ENCODE peak calls at places on chromosomes 2 and 18, in eight cellular contexts. One of them, this sample, is unnamed.

GRCh38 chr2:127558911-127559310 is 23.4 kb downstream of the MYO7B start:
- DNase-seq in NCI-H748 treated with DMSO at 0.1 percent for 48 hours: no peak
- DNase-seq in M059J: no peak
- DNase-seq in body of pancreas: no peak
- DNase-seq in HFFc6: no peak
- DNase-seq in OCI-LY7: no peak
- DNase-seq in HCEC 1CT: no peak
- DNase-seq in pancreas: no peak
- DNase-seq in this sample: no peak

GRCh38 chr2:165621086-165621560 is 151.6 kb downstream of the CSRNP3 start:
- DNase-seq in NCI-H748 treated with DMSO at 0.1 percent for 48 hours: no peak
- DNase-seq in M059J: peak
- DNase-seq in body of pancreas: peak
- DNase-seq in HFFc6: no peak
- DNase-seq in OCI-LY7: no peak
- DNase-seq in HCEC 1CT: no peak
- DNase-seq in pancreas: no peak
- DNase-seq in this sample: peak

GRCh38 chr2:190714958-190715357 is 66.1 kb downstream of the NAB1 start:
- DNase-seq in NCI-H748 treated with DMSO at 0.1 percent for 48 hours: no peak
- DNase-seq in M059J: peak
- DNase-seq in body of pancreas: no peak
- DNase-seq in HFFc6: peak
- DNase-seq in OCI-LY7: no peak
- DNase-seq in HCEC 1CT: no peak
- DNase-seq in pancreas: no peak
- DNase-seq in this sample: no peak

GRCh38 chr2:109356251-109357035 is 227.4 kb downstream of the SH3RF3 start:
- DNase-seq in NCI-H748 treated with DMSO at 0.1 percent for 48 hours: no peak
- DNase-seq in M059J: no peak
- DNase-seq in body of pancreas: no peak
- DNase-seq in HFFc6: no peak
- DNase-seq in OCI-LY7: no peak
- DNase-seq in HCEC 1CT: no peak
- DNase-seq in pancreas: no peak
- DNase-seq in this sample: no peak

GRCh38 chr2:240170354-240170735 is 29.9 kb upstream of the OTOS start:
- DNase-seq in NCI-H748 treated with DMSO at 0.1 percent for 48 hours: no peak
- DNase-seq in M059J: peak
- DNase-seq in body of pancreas: no peak
- DNase-seq in HFFc6: no peak
- DNase-seq in OCI-LY7: no peak
- DNase-seq in HCEC 1CT: no peak
- DNase-seq in pancreas: no peak
- DNase-seq in this sample: no peak

GRCh38 chr2:206054952-206055351 is 31.0 kb downstream of the INO80D start:
- DNase-seq in NCI-H748 treated with DMSO at 0.1 percent for 48 hours: no peak
- DNase-seq in M059J: no peak
- DNase-seq in body of pancreas: no peak
- DNase-seq in HFFc6: no peak
- DNase-seq in OCI-LY7: no peak
- DNase-seq in HCEC 1CT: no peak
- DNase-seq in pancreas: no peak
- DNase-seq in this sample: no peak

GRCh38 chr18:22985250-22985649 is 52.1 kb downstream of the RBBP8 start:
- DNase-seq in NCI-H748 treated with DMSO at 0.1 percent for 48 hours: no peak
- DNase-seq in M059J: no peak
- DNase-seq in body of pancreas: no peak
- DNase-seq in HFFc6: no peak
- DNase-seq in OCI-LY7: no peak
- DNase-seq in HCEC 1CT: no peak
- DNase-seq in pancreas: no peak
- DNase-seq in this sample: no peak

GRCh38 chr2:147164563-147164962 is 680.3 kb upstream of the ACVR2A start:
- DNase-seq in NCI-H748 treated with DMSO at 0.1 percent for 48 hours: no peak
- DNase-seq in M059J: no peak
- DNase-seq in body of pancreas: no peak
- DNase-seq in HFFc6: no peak
- DNase-seq in OCI-LY7: no peak
- DNase-seq in HCEC 1CT: no peak
- DNase-seq in pancreas: no peak
- DNase-seq in this sample: no peak

GRCh38 chr18:49848115-49848514 is 34.8 kb upstream of the ACAA2 start:
- DNase-seq in NCI-H748 treated with DMSO at 0.1 percent for 48 hours: no peak
- DNase-seq in M059J: no peak
- DNase-seq in body of pancreas: no peak
- DNase-seq in HFFc6: no peak
- DNase-seq in OCI-LY7: no peak
- DNase-seq in HCEC 1CT: no peak
- DNase-seq in pancreas: no peak
- DNase-seq in this sample: no peak

This sample was measured in smooth muscle cell of the brain vasculature.